ENCODE peak calls at places on chromosome 14, in eight cellular contexts. S is cardiac muscle cell, V is RWPE2, E is AG04450, A is GM23338, Q is progenitor cell of endocrine pancreas, P is tibial nerve, T is cardiac fibroblast. B is an unnamed sample.

GRCh38 chr14:103520657-103521437 is 1.8 kb downstream of the CKB start:
- DNase-seq in S (peak; percentile 75), V (peak; percentile 80), E (no peak), A (peak; percentile 84), Q (peak; percentile 83), P (peak; percentile 63), T (peak; percentile 45), B (peak; percentile 68)

GRCh38 chr14:102941419-102942011 is 19.1 kb downstream of the AMN start:
- DNase-seq in S (peak; percentile 28), V (no peak), E (no peak), A (no peak), Q (no peak), P (no peak), T (no peak), B (no peak)

GRCh38 chr14:57933363-57933762 is 67.5 kb upstream of the SLC35F4 start:
- DNase-seq in S (no peak), V (no peak), E (no peak), A (no peak), Q (no peak), P (no peak), T (no peak), B (no peak)

GRCh38 chr14:50750323-50750722 is 80.6 kb downstream of the NIN start:
- DNase-seq in S (no peak), V (no peak), E (no peak), A (no peak), Q (no peak), P (no peak), T (no peak), B (no peak)

GRCh38 chr14:95507174-95507573 is 9.3 kb downstream of the SYNE3 start:
- DNase-seq in S (no peak), V (peak; percentile 92), E (peak; percentile 81), A (no peak), Q (no peak), P (peak; percentile 66), T (peak; percentile 96), B (no peak)

GRCh38 chr14:103508930-103509329 is 13.7 kb downstream of the CKB start:
- DNase-seq in S (no peak), V (no peak), E (no peak), A (no peak), Q (no peak), P (no peak), T (no peak), B (no peak)

GRCh38 chr14:92348154-92348553 is 25.2 kb downstream of the SLC24A4 start:
- DNase-seq in S (no peak), V (no peak), E (no peak), A (no peak), Q (no peak), P (no peak), T (no peak), B (no peak)

GRCh38 chr14:23068792-23069412 is 11.6 kb upstream of the CDH24 start:
- DNase-seq in S (peak; percentile 91), V (peak; percentile 86), E (peak; percentile 80), A (peak; percentile 96), Q (peak; percentile 74), P (peak; percentile 89), T (peak; percentile 95), B (peak; percentile 87)

GRCh38 chr14:23351681-23352505 is 794 bp downstream of the SLC22A17 start:
- DNase-seq in S (peak; percentile 46), V (no peak), E (no peak), A (peak; percentile 67), Q (no peak), P (no peak), T (no peak), B (peak; percentile 25)

GRCh38 chr14:104132981-104133380 is 5.4 kb upstream of the KIF26A start:
- DNase-seq in S (peak; percentile 80), V (peak; percentile 52), E (no peak), A (peak; percentile 73), Q (no peak), P (no peak), T (no peak), B (peak; percentile 47)

GRCh38 chr14:105528197-105528858 is 1.9 kb downstream of the TMEM121 start:
- DNase-seq in S (peak; percentile 49), V (peak; percentile 83), E (peak; percentile 8), A (peak; percentile 76), Q (peak; percentile 66), P (peak; percentile 67), T (peak; percentile 72), B (peak; percentile 84)

GRCh38 chr14:59354666-59355065 is 110.5 kb downstream of the GPR135 start:
- DNase-seq in S (no peak), V (no peak), E (peak; percentile 55), A (no peak), Q (no peak), P (no peak), T (peak; percentile 52), B (no peak)

GRCh38 chr14:60777856-60778578 is 43.5 kb downstream of the MNAT1 start:
- DNase-seq in S (no peak), V (no peak), E (peak; percentile 63), A (no peak), Q (no peak), P (no peak), T (peak; percentile 90), B (no peak)

GRCh38 chr14:72457641-72458040 is 436.3 kb downstream of the DPF3 start:
- DNase-seq in S (no peak), V (no peak), E (no peak), A (no peak), Q (no peak), P (no peak), T (peak; percentile 77), B (no peak)

DNA sequence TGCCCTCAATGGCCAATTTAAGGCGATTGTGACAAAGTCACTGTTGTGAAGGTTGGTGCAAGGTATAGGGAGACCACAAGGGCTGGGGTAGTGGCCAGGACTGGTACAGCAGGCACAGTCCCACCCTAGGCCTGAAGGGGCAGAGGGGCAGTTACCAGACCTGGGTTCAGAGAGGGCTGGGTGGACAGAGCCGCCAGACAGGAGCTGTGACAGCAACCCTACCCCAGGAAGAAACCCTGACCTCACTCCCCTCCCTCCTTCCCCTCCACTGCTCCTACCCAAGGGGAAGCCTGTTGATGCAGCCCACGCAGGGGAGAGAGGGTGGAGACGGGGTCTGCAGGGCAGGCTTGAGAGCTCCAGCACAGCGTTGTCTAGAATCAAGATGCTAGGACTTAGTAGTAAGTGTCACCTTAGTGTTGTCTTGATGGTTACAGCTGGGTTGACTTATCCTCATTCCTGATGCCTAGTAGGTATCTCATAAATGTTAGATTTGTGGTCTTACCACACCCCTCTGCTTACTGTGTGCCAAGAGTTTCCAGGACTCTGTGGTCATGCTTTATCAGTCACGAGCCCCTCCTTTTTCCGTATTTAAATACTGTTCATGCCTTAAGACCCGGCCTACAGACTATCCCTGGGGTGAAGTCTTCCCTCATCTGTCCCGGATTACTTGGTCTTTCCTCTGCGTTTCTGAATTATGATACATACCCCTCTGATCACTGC is 14.4 kb downstream of the EML1 start:
- DNase-seq in S (no peak), V (no peak), E (no peak), A (peak; percentile 67), Q (no peak), P (no peak), T (peak; percentile 37), B (peak; percentile 18)
- TF ChIP-seq CTCF in S (no peak), V (no peak), E (no peak), A (peak; percentile 28), Q (peak; percentile 27), P (peak; percentile 8), T (peak; percentile 2), B (no peak)

GRCh38 chr14:63249112-63249511 is 44.9 kb downstream of the RHOJ start:
- DNase-seq in S (no peak), V (no peak), E (no peak), A (no peak), Q (no peak), P (no peak), T (peak; percentile 32), B (no peak)

GRCh38 chr14:63237791-63238190 is 33.5 kb downstream of the RHOJ start:
- DNase-seq in S (no peak), V (no peak), E (no peak), A (no peak), Q (no peak), P (no peak), T (no peak), B (no peak)

GRCh38 chr14:63245893-63246292 is 41.6 kb downstream of the RHOJ start:
- DNase-seq in S (no peak), V (no peak), E (no peak), A (no peak), Q (no peak), P (no peak), T (no peak), B (no peak)

GRCh38 chr14:63248211-63248610 is 44.0 kb downstream of the RHOJ start:
- DNase-seq in S (no peak), V (no peak), E (peak; percentile 10), A (no peak), Q (no peak), P (no peak), T (peak; percentile 65), B (no peak)

GRCh38 chr14:63243646-63244045 is 39.4 kb downstream of the RHOJ start:
- DNase-seq in S (no peak), V (no peak), E (no peak), A (no peak), Q (no peak), P (no peak), T (no peak), B (no peak)
- TF ChIP-seq CTCF in S (no peak), V (no peak), E (no peak), A (no peak), Q (no peak), P (no peak), T (no peak), B (no peak)

GRCh38 chr14:45658917-45659299 is 405.9 kb upstream of the MIS18BP1 start:
- DNase-seq in S (no peak), V (no peak), E (no peak), A (no peak), Q (no peak), P (no peak), T (no peak), B (no peak)

DNA sequence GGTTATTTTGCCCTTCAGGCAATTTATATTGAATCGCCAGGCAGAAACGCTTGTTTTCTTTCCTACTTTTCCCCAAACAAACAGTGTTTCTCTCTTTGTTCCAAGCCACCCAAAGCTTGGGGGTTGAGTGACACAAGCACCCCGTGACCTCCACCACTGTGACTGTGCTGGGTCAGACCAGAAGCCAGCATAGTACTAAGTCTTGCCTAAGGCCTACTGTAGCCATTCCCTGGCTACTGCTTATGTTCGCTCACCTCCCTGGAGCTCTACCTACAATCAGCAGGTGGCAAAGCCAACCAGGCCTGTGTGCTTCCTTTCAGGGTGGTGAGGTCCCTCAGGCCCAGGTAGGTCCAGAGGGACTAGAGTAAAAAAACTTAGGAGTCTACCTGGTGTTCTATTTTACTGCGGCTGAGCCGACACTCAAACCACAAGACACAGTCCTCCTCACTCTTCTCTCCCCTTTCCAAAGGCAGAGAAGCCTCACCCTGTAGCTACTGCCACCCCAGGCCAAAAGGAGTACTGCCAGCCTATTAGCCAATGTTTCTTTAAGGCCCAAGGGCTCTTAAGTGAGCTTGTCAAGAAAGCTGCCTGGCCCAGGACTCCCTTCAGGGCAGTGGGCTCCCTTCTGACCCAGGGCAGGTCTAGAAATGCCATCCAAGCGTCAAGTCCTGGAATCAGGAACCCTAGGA is 411.8 kb upstream of the MIS18BP1 start:
- DNase-seq in S (no peak), V (no peak), E (no peak), A (peak; percentile 77), Q (no peak), P (no peak), T (no peak), B (peak; percentile 5)
- TF ChIP-seq CTCF in S (no peak), V (peak; percentile 25), E (no peak), A (peak; percentile 52), Q (peak; percentile 31), P (no peak), T (peak; percentile 17), B (peak; percentile 24)

DNA sequence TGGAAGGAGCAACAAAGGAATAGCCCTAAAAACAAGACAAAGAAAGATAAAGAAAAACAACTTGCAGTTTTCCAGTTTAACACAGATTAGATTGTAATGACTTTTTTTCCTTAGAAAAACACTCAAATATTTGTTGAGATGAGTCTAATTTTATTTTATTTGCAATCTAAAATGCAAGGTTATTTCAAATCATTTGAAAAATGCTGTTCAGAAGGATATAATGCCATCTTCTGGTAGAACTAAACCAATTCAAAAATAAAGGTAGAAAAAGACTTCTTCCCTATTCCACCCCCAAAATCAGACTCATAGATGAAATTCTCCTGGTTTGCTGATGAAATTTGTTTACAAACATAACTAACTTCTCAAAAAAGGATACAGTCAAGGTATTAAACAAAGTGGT is 84.5 kb upstream of the TTC7B start:
- DNase-seq in S (no peak), V (no peak), E (no peak), A (no peak), Q (no peak), P (no peak), T (peak; percentile 35), B (no peak)
- TF ChIP-seq CTCF in S (peak; percentile 10), V (peak; percentile 80), E (no peak), A (peak; percentile 32), Q (peak; percentile 8), P (no peak), T (no peak), B (no peak)